ENCODE peak calls at places on chromosomes 4 and X, in five cellular contexts. One of them, this sample, is unnamed.

GRCh38 chr4:120922390-120923200 is at the start of gene PRDM5:
- DNase-seq in mesendoderm: peak
- DNase-seq in H9: peak
- DNase-seq in neuronal stem cell: peak
- DNase-seq in mesenchymal stem cell: peak
- DNase-seq in this sample: peak

GRCh38 chr4:5615496-5616075 is 92.8 kb downstream of the EVC2 start:
- DNase-seq in mesendoderm: peak
- DNase-seq in H9: no peak
- DNase-seq in neuronal stem cell: no peak
- DNase-seq in mesenchymal stem cell: no peak
- DNase-seq in this sample: no peak

GRCh38 chrX:27964432-27964831 is 16.8 kb downstream of the DCAF8L1 start:
- DNase-seq in mesendoderm: no peak
- DNase-seq in H9: no peak
- DNase-seq in neuronal stem cell: no peak
- DNase-seq in mesenchymal stem cell: no peak
- DNase-seq in this sample: no peak

GRCh38 chr4:147134536-147135210 is 189.0 kb upstream of the TTC29 start:
- DNase-seq in mesendoderm: no peak
- DNase-seq in H9: no peak
- DNase-seq in neuronal stem cell: no peak
- DNase-seq in mesenchymal stem cell: peak
- DNase-seq in this sample: no peak

GRCh38 chr4:5365071-5366008 is 314.1 kb downstream of the STK32B start:
- DNase-seq in mesendoderm: peak
- DNase-seq in H9: peak
- DNase-seq in neuronal stem cell: peak
- DNase-seq in mesenchymal stem cell: peak
- DNase-seq in this sample: peak

GRCh38 chr4:167964766-167965373 is 127.5 kb upstream of the ANXA10 start:
- DNase-seq in mesendoderm: no peak
- DNase-seq in H9: no peak
- DNase-seq in neuronal stem cell: no peak
- DNase-seq in mesenchymal stem cell: no peak
- DNase-seq in this sample: no peak

GRCh38 chr4:997375-998071 is 4.3 kb upstream of the SLC26A1 start:
- DNase-seq in mesendoderm: no peak
- DNase-seq in H9: no peak
- DNase-seq in neuronal stem cell: no peak
- DNase-seq in mesenchymal stem cell: peak
- DNase-seq in this sample: no peak

GRCh38 chr4:75289843-75290616 is 224.2 kb downstream of the RCHY1 start:
- DNase-seq in mesendoderm: peak
- DNase-seq in H9: peak
- DNase-seq in neuronal stem cell: peak
- DNase-seq in mesenchymal stem cell: peak
- DNase-seq in this sample: no peak

GRCh38 chrX:129932792-129933321 is 26.9 kb downstream of the UTP14A start:
- DNase-seq in mesendoderm: no peak
- DNase-seq in H9: peak
- DNase-seq in neuronal stem cell: no peak
- DNase-seq in mesenchymal stem cell: peak
- DNase-seq in this sample: no peak

GRCh38 chr4:54744487-54744886 is 86.7 kb downstream of the KIT start:
- DNase-seq in mesendoderm: no peak
- DNase-seq in H9: no peak
- DNase-seq in neuronal stem cell: no peak
- DNase-seq in mesenchymal stem cell: no peak
- DNase-seq in this sample: no peak
- H3K23ac ChIP-seq in mesendoderm: no peak
- H3K23ac ChIP-seq in H9: no peak
- H3K23ac ChIP-seq in neuronal stem cell: no peak
- H3K23ac ChIP-seq in mesenchymal stem cell: no peak
- H3K23ac ChIP-seq in this sample: no peak

GRCh38 chr4:182255421-182256190 is 12.4 kb downstream of the TENM3 start:
- DNase-seq in mesendoderm: peak
- DNase-seq in H9: no peak
- DNase-seq in neuronal stem cell: peak
- DNase-seq in mesenchymal stem cell: no peak
- DNase-seq in this sample: no peak
- H3K23ac ChIP-seq in mesendoderm: no peak
- H3K23ac ChIP-seq in H9: no peak
- H3K23ac ChIP-seq in neuronal stem cell: no peak
- H3K23ac ChIP-seq in mesenchymal stem cell: no peak
- H3K23ac ChIP-seq in this sample: no peak

DNA sequence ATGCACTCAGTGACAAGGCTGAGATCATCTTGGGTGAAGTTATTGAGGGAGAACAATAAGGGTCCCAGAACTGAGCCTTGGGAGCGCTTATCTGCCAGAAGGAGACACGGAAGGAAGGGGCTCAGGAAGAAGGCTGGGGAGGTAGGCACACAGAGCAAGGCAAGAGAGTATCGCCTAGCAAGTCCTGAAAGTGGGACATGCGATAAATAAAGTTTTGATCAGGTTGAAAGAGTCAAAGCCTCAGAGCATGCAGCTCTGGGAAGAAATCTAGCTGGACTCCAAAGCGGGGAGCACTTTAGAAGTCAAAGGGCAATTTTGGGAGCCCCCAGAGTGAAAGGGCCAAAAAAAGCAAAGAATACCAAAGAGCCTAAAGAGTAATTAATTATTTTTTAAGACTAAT is 17.7 kb upstream of the ANXA3 start:
- DNase-seq in mesendoderm: no peak
- DNase-seq in H9: no peak
- DNase-seq in neuronal stem cell: no peak
- DNase-seq in mesenchymal stem cell: no peak
- DNase-seq in this sample: no peak
- H3K23ac ChIP-seq in mesendoderm: no peak
- H3K23ac ChIP-seq in H9: no peak
- H3K23ac ChIP-seq in neuronal stem cell: no peak
- H3K23ac ChIP-seq in mesenchymal stem cell: no peak
- H3K23ac ChIP-seq in this sample: no peak

GRCh38 chr4:153467154-153467896 is 1.2 kb downstream of the TMEM131L start:
- DNase-seq in mesendoderm: peak
- DNase-seq in H9: peak
- DNase-seq in neuronal stem cell: no peak
- DNase-seq in mesenchymal stem cell: peak
- DNase-seq in this sample: no peak

GRCh38 chr4:153465145-153465544 is 1.0 kb upstream of the TMEM131L start:
- DNase-seq in mesendoderm: no peak
- DNase-seq in H9: no peak
- DNase-seq in neuronal stem cell: no peak
- DNase-seq in mesenchymal stem cell: no peak
- DNase-seq in this sample: no peak

GRCh38 chr4:153465583-153465921 is 608 bp upstream of the TMEM131L start:
- DNase-seq in mesendoderm: peak
- DNase-seq in H9: no peak
- DNase-seq in neuronal stem cell: no peak
- DNase-seq in mesenchymal stem cell: peak
- DNase-seq in this sample: peak

GRCh38 chr4:153466637-153467153 is 535 bp downstream of the TMEM131L start:
- DNase-seq in mesendoderm: no peak
- DNase-seq in H9: no peak
- DNase-seq in neuronal stem cell: no peak
- DNase-seq in mesenchymal stem cell: no peak
- DNase-seq in this sample: no peak

GRCh38 chr4:153465922-153466636 is at the start of gene TMEM131L:
- DNase-seq in mesendoderm: peak
- DNase-seq in H9: peak
- DNase-seq in neuronal stem cell: peak
- DNase-seq in mesenchymal stem cell: peak
- DNase-seq in this sample: peak
- H3K23ac ChIP-seq in mesendoderm: peak
- H3K23ac ChIP-seq in H9: no peak
- H3K23ac ChIP-seq in neuronal stem cell: peak
- H3K23ac ChIP-seq in mesenchymal stem cell: peak
- H3K23ac ChIP-seq in this sample: peak

GRCh38 chr4:140690093-140690492 is 66.1 kb downstream of the TBC1D9 start:
- DNase-seq in mesendoderm: no peak
- DNase-seq in H9: no peak
- DNase-seq in neuronal stem cell: no peak
- DNase-seq in mesenchymal stem cell: no peak
- DNase-seq in this sample: no peak
- H3K23ac ChIP-seq in mesendoderm: no peak
- H3K23ac ChIP-seq in H9: no peak
- H3K23ac ChIP-seq in neuronal stem cell: no peak
- H3K23ac ChIP-seq in mesenchymal stem cell: no peak
- H3K23ac ChIP-seq in this sample: no peak